ENCODE peak calls at places on chromosomes 7 and 10, in six cellular contexts. One of them, this sample, is unnamed. For H3K4me1, the result is how much of the 10 kb centered on the place peaks cover.

GRCh38 chr7:21261627-21262564 is 166.0 kb upstream of the SP4 start:
- DNase-seq in SK-N-SH: peak
- DNase-seq in GM12878: peak
- DNase-seq in A549: peak
- DNase-seq in GM23338: peak
- DNase-seq in HCT116: peak
- DNase-seq in this sample: no peak

GRCh38 chr7:27165655-27166474 is 528 bp upstream of the HOXA9 start:
- DNase-seq in GM12878: no peak
- DNase-seq in A549: no peak
- DNase-seq in SK-N-SH: no peak
- DNase-seq in HCT116: no peak
- DNase-seq in GM23338: peak
- DNase-seq in this sample: no peak

GRCh38 chr10:14873090-14873760 is 5.4 kb upstream of the SUV39H2 start:
- DNase-seq in SK-N-SH: no peak
- DNase-seq in A549: no peak
- DNase-seq in GM23338: no peak
- DNase-seq in GM12878: no peak
- DNase-seq in HCT116: no peak
- DNase-seq in this sample: no peak

GRCh38 chr10:75568721-75569120 is 137.3 kb downstream of the LRMDA start:
- DNase-seq in SK-N-SH: no peak
- DNase-seq in A549: no peak
- DNase-seq in GM23338: no peak
- DNase-seq in GM12878: no peak
- DNase-seq in HCT116: no peak
- DNase-seq in this sample: no peak

GRCh38 chr10:11227103-11227502 is 209.4 kb downstream of the CELF2 start:
- DNase-seq in A549: no peak
- DNase-seq in GM12878: no peak
- DNase-seq in GM23338: no peak
- DNase-seq in SK-N-SH: no peak
- DNase-seq in HCT116: no peak
- DNase-seq in this sample: no peak

GRCh38 chr7:67484244-67484751 is 487.7 kb downstream of the TYW1 start:
- DNase-seq in GM12878: no peak
- DNase-seq in GM23338: peak
- DNase-seq in SK-N-SH: peak
- DNase-seq in HCT116: peak
- DNase-seq in A549: peak
- DNase-seq in this sample: peak

GRCh38 chr10:133133471-133134231 is 26.4 kb upstream of the KNDC1 start:
- DNase-seq in A549: no peak
- DNase-seq in SK-N-SH: peak
- DNase-seq in HCT116: no peak
- DNase-seq in GM23338: no peak
- DNase-seq in GM12878: no peak
- DNase-seq in this sample: no peak

GRCh38 chr7:104923010-104923421 is 91.0 kb upstream of the KMT2E start:
- DNase-seq in HCT116: peak
- DNase-seq in GM12878: peak
- DNase-seq in GM23338: peak
- DNase-seq in A549: peak
- DNase-seq in SK-N-SH: peak
- DNase-seq in this sample: peak

GRCh38 chr10:132671171-132672154 is 114.5 kb downstream of the NKX6-2 start:
- DNase-seq in SK-N-SH: no peak
- DNase-seq in GM23338: peak
- DNase-seq in A549: no peak
- DNase-seq in GM12878: no peak
- DNase-seq in HCT116: no peak
- DNase-seq in this sample: no peak

GRCh38 chr10:94232711-94233383 is 129.9 kb downstream of the NOC3L start:
- DNase-seq in A549: no peak
- DNase-seq in GM12878: no peak
- DNase-seq in SK-N-SH: no peak
- DNase-seq in HCT116: no peak
- DNase-seq in GM23338: no peak
- DNase-seq in this sample: no peak

GRCh38 chr7:157056246-157056645 is 45.8 kb upstream of the MNX1 start:
- DNase-seq in GM23338: peak
- DNase-seq in A549: no peak
- DNase-seq in HCT116: no peak
- DNase-seq in GM12878: no peak
- DNase-seq in SK-N-SH: no peak
- DNase-seq in this sample: no peak

GRCh38 chr10:100075426-100076220 is 6.0 kb downstream of the CPN1 start:
- DNase-seq in GM12878: no peak
- DNase-seq in HCT116: no peak
- DNase-seq in A549: no peak
- DNase-seq in SK-N-SH: no peak
- DNase-seq in GM23338: no peak
- DNase-seq in this sample: no peak

GRCh38 chr10:85612378-85612775 is 754.2 kb downstream of the GRID1 start:
- DNase-seq in SK-N-SH: no peak
- DNase-seq in GM12878: peak
- DNase-seq in GM23338: no peak
- DNase-seq in HCT116: no peak
- DNase-seq in A549: no peak
- DNase-seq in this sample: no peak

GRCh38 chr7:107865956-107866775 is 24.8 kb upstream of the DLD start:
- DNase-seq in GM12878: no peak
- DNase-seq in HCT116: no peak
- DNase-seq in SK-N-SH: no peak
- DNase-seq in GM23338: no peak
- DNase-seq in A549: no peak
- DNase-seq in this sample: peak

GRCh38 chr10:114073787-114074186 is 30.1 kb downstream of the ADRB1 start:
- DNase-seq in A549: no peak
- DNase-seq in GM23338: no peak
- DNase-seq in SK-N-SH: no peak
- DNase-seq in GM12878: no peak
- DNase-seq in HCT116: no peak
- DNase-seq in this sample: no peak

GRCh38 chr10:73590881-73591577 is at the start of gene USP54:
- DNase-seq in GM23338: peak
- DNase-seq in SK-N-SH: no peak
- DNase-seq in GM12878: no peak
- DNase-seq in A549: no peak
- DNase-seq in HCT116: peak
- DNase-seq in this sample: no peak

GRCh38 chr7:43590862-43591550 is 8.1 kb downstream of the STK17A start:
- DNase-seq in SK-N-SH: no peak
- DNase-seq in GM12878: peak
- DNase-seq in HCT116: no peak
- DNase-seq in A549: no peak
- DNase-seq in GM23338: no peak
- DNase-seq in this sample: no peak

GRCh38 chr7:48087349-48087748 is 1.7 kb upstream of the UPP1 start:
- DNase-seq in GM23338: peak
- DNase-seq in HCT116: no peak
- DNase-seq in A549: no peak
- DNase-seq in GM12878: peak
- DNase-seq in SK-N-SH: no peak
- DNase-seq in this sample: no peak

GRCh38 chr7:152924826-152925411 is 165.4 kb downstream of the ACTR3B start:
- DNase-seq in A549: no peak
- DNase-seq in GM23338: peak
- DNase-seq in SK-N-SH: peak
- DNase-seq in GM12878: no peak
- DNase-seq in HCT116: no peak
- DNase-seq in this sample: no peak

GRCh38 chr10:88042162-88043100 is 179.0 kb downstream of the PTEN start:
- DNase-seq in A549: no peak
- DNase-seq in GM12878: no peak
- DNase-seq in HCT116: no peak
- DNase-seq in SK-N-SH: peak
- DNase-seq in GM23338: peak
- DNase-seq in this sample: no peak

GRCh38 chr10:22454634-22455033 is 109.3 kb downstream of the SPAG6 start:
- DNase-seq in A549: no peak
- DNase-seq in SK-N-SH: no peak
- DNase-seq in HCT116: no peak
- DNase-seq in GM12878: no peak
- DNase-seq in GM23338: no peak
- DNase-seq in this sample: no peak

GRCh38 chr10:22453948-22454347 is 108.7 kb downstream of the SPAG6 start:
- DNase-seq in GM23338: no peak
- DNase-seq in SK-N-SH: peak
- DNase-seq in HCT116: no peak
- DNase-seq in GM12878: no peak
- DNase-seq in A549: no peak
- DNase-seq in this sample: no peak

GRCh38 chr10:22455068-22455467 is 109.8 kb downstream of the SPAG6 start:
- DNase-seq in SK-N-SH: no peak
- DNase-seq in HCT116: no peak
- DNase-seq in GM23338: no peak
- DNase-seq in GM12878: no peak
- DNase-seq in A549: no peak
- DNase-seq in this sample: no peak

GRCh38 chr10:22451346-22451745 is 106.0 kb downstream of the SPAG6 start:
- DNase-seq in GM12878: no peak
- DNase-seq in HCT116: no peak
- DNase-seq in GM23338: no peak
- DNase-seq in SK-N-SH: no peak
- DNase-seq in A549: no peak
- DNase-seq in this sample: no peak

DNA sequence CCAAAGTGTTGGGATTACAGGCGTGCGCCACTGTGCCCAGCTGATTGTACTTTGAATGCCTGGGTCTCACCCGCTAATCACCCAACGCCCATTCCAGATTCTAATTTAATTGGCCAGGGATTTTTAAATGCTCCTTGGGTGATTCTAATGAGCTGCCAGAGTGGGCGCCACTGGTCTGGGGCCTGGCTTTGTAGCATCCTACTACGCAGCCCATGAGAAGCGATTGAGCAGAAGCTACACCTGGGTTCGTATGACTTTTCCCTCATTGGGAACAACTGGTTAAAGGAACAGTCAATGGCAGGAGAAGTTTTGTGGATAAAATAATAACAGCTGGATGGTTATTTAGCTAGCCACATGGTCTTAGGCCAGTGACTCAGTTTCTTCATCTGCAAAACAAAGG is 108.0 kb downstream of the SPAG6 start:
- DNase-seq in GM23338: peak
- DNase-seq in GM12878: no peak
- DNase-seq in HCT116: no peak
- DNase-seq in SK-N-SH: no peak
- DNase-seq in A549: no peak
- DNase-seq in this sample: no peak
- TF ChIP-seq CTCF in GM23338: peak
- TF ChIP-seq CTCF in GM12878: no peak
- TF ChIP-seq CTCF in HCT116: no peak
- TF ChIP-seq CTCF in SK-N-SH: no peak
- TF ChIP-seq CTCF in A549: no peak
- TF ChIP-seq CTCF in this sample: no peak

GRCh38 chr10:124067825-124068400 is 25.5 kb downstream of the CHST15 start:
- DNase-seq in GM12878: no peak
- DNase-seq in GM23338: no peak
- DNase-seq in SK-N-SH: no peak
- DNase-seq in A549: no peak
- DNase-seq in HCT116: no peak
- DNase-seq in this sample: no peak
- H3K4me1 ChIP-seq in GM12878: under half
- H3K4me1 ChIP-seq in GM23338: under half
- H3K4me1 ChIP-seq in SK-N-SH: under half
- H3K4me1 ChIP-seq in A549: under half
- H3K4me1 ChIP-seq in HCT116: under half
- H3K4me1 ChIP-seq in this sample: under half

DNA sequence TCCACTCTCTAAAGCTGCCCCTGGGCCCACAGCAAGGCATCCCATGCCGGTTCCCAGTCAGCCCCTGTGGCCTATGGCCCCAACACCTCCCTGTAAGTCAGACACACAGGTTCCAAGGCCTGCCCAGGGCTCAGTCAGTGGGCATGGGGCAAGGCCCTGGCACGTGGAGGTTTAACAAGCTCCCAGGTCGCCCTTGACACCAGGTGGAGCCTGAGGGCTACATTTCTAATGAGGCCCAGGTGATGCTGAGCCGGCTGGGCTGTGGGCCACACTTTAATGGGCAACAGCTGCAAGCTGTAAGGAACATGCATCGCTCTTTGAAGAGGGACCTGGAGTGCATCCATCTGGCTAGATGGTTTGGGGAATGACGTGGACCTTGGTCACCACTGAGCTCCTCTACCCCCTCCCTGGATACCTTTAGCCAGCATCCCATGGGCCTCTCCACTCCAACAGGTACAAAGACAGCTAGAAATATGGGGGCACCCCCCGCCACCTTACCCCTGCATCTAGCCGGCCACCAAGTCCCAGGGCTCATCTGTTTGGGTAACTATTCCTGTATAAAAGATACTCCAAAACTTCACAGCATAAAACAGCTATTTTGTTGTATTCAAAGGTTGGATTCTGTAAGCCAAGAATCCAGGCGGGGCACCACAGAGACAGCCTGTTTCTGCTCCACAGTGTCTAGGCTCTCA is 122.5 kb downstream of the OAT start:
- DNase-seq in HCT116: no peak
- DNase-seq in GM23338: peak
- DNase-seq in A549: no peak
- DNase-seq in SK-N-SH: peak
- DNase-seq in GM12878: no peak
- DNase-seq in this sample: no peak
- TF ChIP-seq REST in HCT116: no peak
- TF ChIP-seq REST in GM23338: no peak
- TF ChIP-seq REST in A549: no peak
- TF ChIP-seq REST in SK-N-SH: no peak
- TF ChIP-seq REST in GM12878: no peak
- TF ChIP-seq REST in this sample: no peak

GRCh38 chr7:100720645-100721504 is 607 bp downstream of the EPO start:
- DNase-seq in HCT116: no peak
- DNase-seq in GM12878: no peak
- DNase-seq in GM23338: peak
- DNase-seq in A549: no peak
- DNase-seq in SK-N-SH: peak
- DNase-seq in this sample: no peak

GRCh38 chr7:100719523-100720319 is 547 bp upstream of the EPO start:
- DNase-seq in GM23338: no peak
- DNase-seq in A549: no peak
- DNase-seq in HCT116: no peak
- DNase-seq in GM12878: no peak
- DNase-seq in SK-N-SH: no peak
- DNase-seq in this sample: no peak

GRCh38 chr7:100722480-100723212 is 2.4 kb downstream of the EPO start:
- DNase-seq in A549: no peak
- DNase-seq in GM12878: no peak
- DNase-seq in GM23338: no peak
- DNase-seq in SK-N-SH: peak
- DNase-seq in HCT116: no peak
- DNase-seq in this sample: no peak

GRCh38 chr7:100721505-100721812 is 1.2 kb downstream of the EPO start:
- DNase-seq in GM23338: no peak
- DNase-seq in HCT116: no peak
- DNase-seq in SK-N-SH: no peak
- DNase-seq in GM12878: no peak
- DNase-seq in A549: no peak
- DNase-seq in this sample: no peak

DNA sequence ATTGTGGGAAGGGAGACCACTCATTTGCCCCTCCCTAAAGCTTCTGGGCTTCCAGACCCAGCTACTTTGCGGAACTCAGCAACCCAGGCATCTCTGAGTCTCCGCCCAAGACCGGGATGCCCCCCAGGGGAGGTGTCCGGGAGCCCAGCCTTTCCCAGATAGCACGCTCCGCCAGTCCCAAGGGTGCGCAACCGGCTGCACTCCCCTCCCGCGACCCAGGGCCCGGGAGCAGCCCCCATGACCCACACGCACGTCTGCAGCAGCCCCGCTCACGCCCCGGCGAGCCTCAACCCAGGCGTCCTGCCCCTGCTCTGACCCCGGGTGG is at the start of gene EPO:
- DNase-seq in GM23338: peak
- DNase-seq in SK-N-SH: no peak
- DNase-seq in A549: no peak
- DNase-seq in GM12878: no peak
- DNase-seq in HCT116: no peak
- DNase-seq in this sample: no peak
- TF ChIP-seq CTCF in GM23338: no peak
- TF ChIP-seq CTCF in SK-N-SH: no peak
- TF ChIP-seq CTCF in A549: no peak
- TF ChIP-seq CTCF in GM12878: no peak
- TF ChIP-seq CTCF in HCT116: no peak
- TF ChIP-seq CTCF in this sample: no peak